ENCODE peak calls at places on chromosomes 16 and 17, in seven cellular contexts. One of them, this sample, is unnamed.

GRCh38 chr16:56606071-56606687 is 2.2 kb upstream of the MT2A start:
- DNase-seq in thoracic aorta: no peak
- DNase-seq in endothelial cell of umbilical vein: no peak
- DNase-seq in tibial artery: peak
- DNase-seq in H9: no peak
- DNase-seq in CD8-positive, alpha-beta T cell: no peak
- DNase-seq in HFFc6: no peak
- DNase-seq in this sample: no peak

GRCh38 chr17:35731932-35732805 is 730 bp downstream of the RASL10B start:
- DNase-seq in H9: peak
- DNase-seq in thoracic aorta: no peak
- DNase-seq in tibial artery: no peak
- DNase-seq in CD8-positive, alpha-beta T cell: no peak
- DNase-seq in HFFc6: no peak
- DNase-seq in endothelial cell of umbilical vein: no peak
- DNase-seq in this sample: no peak

GRCh38 chr16:68373528-68374250 is 62.9 kb downstream of the PRMT7 start:
- DNase-seq in endothelial cell of umbilical vein: no peak
- DNase-seq in CD8-positive, alpha-beta T cell: no peak
- DNase-seq in HFFc6: no peak
- DNase-seq in thoracic aorta: no peak
- DNase-seq in tibial artery: no peak
- DNase-seq in H9: no peak
- DNase-seq in this sample: no peak

GRCh38 chr16:19502395-19503131 is 19.3 kb downstream of the GDE1 start:
- DNase-seq in tibial artery: peak
- DNase-seq in CD8-positive, alpha-beta T cell: peak
- DNase-seq in H9: peak
- DNase-seq in endothelial cell of umbilical vein: peak
- DNase-seq in thoracic aorta: no peak
- DNase-seq in HFFc6: peak
- DNase-seq in this sample: peak

GRCh38 chr16:31200821-31201510 is 1.6 kb downstream of the PYCARD start:
- DNase-seq in endothelial cell of umbilical vein: no peak
- DNase-seq in CD8-positive, alpha-beta T cell: peak
- DNase-seq in HFFc6: peak
- DNase-seq in thoracic aorta: no peak
- DNase-seq in H9: no peak
- DNase-seq in tibial artery: no peak
- DNase-seq in this sample: no peak

GRCh38 chr17:69722518-69722917 is 308.0 kb downstream of the MAP2K6 start:
- DNase-seq in endothelial cell of umbilical vein: no peak
- DNase-seq in thoracic aorta: no peak
- DNase-seq in HFFc6: no peak
- DNase-seq in tibial artery: no peak
- DNase-seq in CD8-positive, alpha-beta T cell: no peak
- DNase-seq in H9: no peak
- DNase-seq in this sample: no peak

GRCh38 chr16:67268136-67268579 is 11.2 kb upstream of the PLEKHG4 start:
- DNase-seq in HFFc6: peak
- DNase-seq in CD8-positive, alpha-beta T cell: no peak
- DNase-seq in tibial artery: peak
- DNase-seq in thoracic aorta: no peak
- DNase-seq in endothelial cell of umbilical vein: peak
- DNase-seq in H9: peak
- DNase-seq in this sample: no peak

GRCh38 chr16:586645-587590 is 2.9 kb upstream of the RAB40C start:
- DNase-seq in CD8-positive, alpha-beta T cell: no peak
- DNase-seq in thoracic aorta: no peak
- DNase-seq in H9: no peak
- DNase-seq in tibial artery: no peak
- DNase-seq in HFFc6: no peak
- DNase-seq in endothelial cell of umbilical vein: no peak
- DNase-seq in this sample: no peak

GRCh38 chr17:44872131-44872768 is 24.6 kb downstream of the HIGD1B start:
- DNase-seq in endothelial cell of umbilical vein: peak
- DNase-seq in CD8-positive, alpha-beta T cell: no peak
- DNase-seq in H9: no peak
- DNase-seq in thoracic aorta: peak
- DNase-seq in HFFc6: no peak
- DNase-seq in tibial artery: peak
- DNase-seq in this sample: no peak

GRCh38 chr16:77219437-77219836 is 20.2 kb downstream of the SYCE1L start:
- DNase-seq in thoracic aorta: no peak
- DNase-seq in CD8-positive, alpha-beta T cell: no peak
- DNase-seq in H9: no peak
- DNase-seq in HFFc6: no peak
- DNase-seq in endothelial cell of umbilical vein: no peak
- DNase-seq in tibial artery: no peak
- DNase-seq in this sample: no peak

GRCh38 chr16:85651822-85652430 is 36.8 kb downstream of the GINS2 start:
- DNase-seq in CD8-positive, alpha-beta T cell: no peak
- DNase-seq in H9: no peak
- DNase-seq in endothelial cell of umbilical vein: no peak
- DNase-seq in HFFc6: no peak
- DNase-seq in tibial artery: no peak
- DNase-seq in thoracic aorta: no peak
- DNase-seq in this sample: no peak

GRCh38 chr16:53537591-53537990 is 34.6 kb upstream of the AKTIP start:
- DNase-seq in tibial artery: no peak
- DNase-seq in CD8-positive, alpha-beta T cell: no peak
- DNase-seq in HFFc6: no peak
- DNase-seq in thoracic aorta: no peak
- DNase-seq in H9: no peak
- DNase-seq in endothelial cell of umbilical vein: no peak
- DNase-seq in this sample: no peak

GRCh38 chr16:20136446-20136968 is 62.8 kb upstream of the GPR139 start:
- DNase-seq in CD8-positive, alpha-beta T cell: no peak
- DNase-seq in H9: no peak
- DNase-seq in endothelial cell of umbilical vein: no peak
- DNase-seq in thoracic aorta: no peak
- DNase-seq in tibial artery: no peak
- DNase-seq in HFFc6: no peak
- DNase-seq in this sample: no peak

GRCh38 chr17:60526726-60527125 is 684 bp upstream of the APPBP2 start:
- DNase-seq in thoracic aorta: no peak
- DNase-seq in CD8-positive, alpha-beta T cell: no peak
- DNase-seq in tibial artery: no peak
- DNase-seq in H9: no peak
- DNase-seq in HFFc6: no peak
- DNase-seq in endothelial cell of umbilical vein: peak
- DNase-seq in this sample: no peak

GRCh38 chr17:7747586-7747985 is 30.0 kb downstream of the DNAH2 start:
- DNase-seq in tibial artery: no peak
- DNase-seq in thoracic aorta: no peak
- DNase-seq in endothelial cell of umbilical vein: no peak
- DNase-seq in CD8-positive, alpha-beta T cell: no peak
- DNase-seq in HFFc6: peak
- DNase-seq in H9: no peak
- DNase-seq in this sample: no peak

GRCh38 chr16:20803192-20803560 is 3.1 kb downstream of the ERI2 start:
- DNase-seq in endothelial cell of umbilical vein: peak
- DNase-seq in H9: no peak
- DNase-seq in tibial artery: no peak
- DNase-seq in CD8-positive, alpha-beta T cell: no peak
- DNase-seq in thoracic aorta: no peak
- DNase-seq in HFFc6: peak
- DNase-seq in this sample: no peak

GRCh38 chr17:58534901-58535421 is 20.5 kb upstream of the MTMR4 start:
- DNase-seq in CD8-positive, alpha-beta T cell: no peak
- DNase-seq in HFFc6: peak
- DNase-seq in H9: peak
- DNase-seq in endothelial cell of umbilical vein: no peak
- DNase-seq in tibial artery: no peak
- DNase-seq in thoracic aorta: no peak
- DNase-seq in this sample: no peak

GRCh38 chr17:68035131-68035522 is 408 bp upstream of the KPNA2 start:
- DNase-seq in endothelial cell of umbilical vein: no peak
- DNase-seq in CD8-positive, alpha-beta T cell: peak
- DNase-seq in thoracic aorta: peak
- DNase-seq in HFFc6: no peak
- DNase-seq in tibial artery: peak
- DNase-seq in H9: peak
- DNase-seq in this sample: peak

GRCh38 chr16:84658690-84659089 is 10.4 kb downstream of the KLHL36 start:
- DNase-seq in thoracic aorta: no peak
- DNase-seq in endothelial cell of umbilical vein: no peak
- DNase-seq in HFFc6: no peak
- DNase-seq in tibial artery: no peak
- DNase-seq in CD8-positive, alpha-beta T cell: no peak
- DNase-seq in H9: no peak
- DNase-seq in this sample: no peak

GRCh38 chr17:2755941-2756724 is 6.7 kb upstream of the CCDC92B start:
- DNase-seq in H9: peak
- DNase-seq in CD8-positive, alpha-beta T cell: no peak
- DNase-seq in endothelial cell of umbilical vein: no peak
- DNase-seq in HFFc6: no peak
- DNase-seq in thoracic aorta: no peak
- DNase-seq in tibial artery: no peak
- DNase-seq in this sample: no peak

GRCh38 chr16:82945420-82946096 is 318.8 kb downstream of the CDH13 start:
- DNase-seq in HFFc6: no peak
- DNase-seq in endothelial cell of umbilical vein: peak
- DNase-seq in CD8-positive, alpha-beta T cell: peak
- DNase-seq in tibial artery: no peak
- DNase-seq in thoracic aorta: no peak
- DNase-seq in H9: no peak
- DNase-seq in this sample: no peak

GRCh38 chr17:80852476-80853015 is 139.1 kb upstream of the CHMP6 start:
- DNase-seq in H9: no peak
- DNase-seq in tibial artery: no peak
- DNase-seq in thoracic aorta: no peak
- DNase-seq in endothelial cell of umbilical vein: no peak
- DNase-seq in CD8-positive, alpha-beta T cell: no peak
- DNase-seq in HFFc6: no peak
- DNase-seq in this sample: no peak

GRCh38 chr17:37430051-37430591 is 23.4 kb downstream of the TADA2A start:
- DNase-seq in tibial artery: no peak
- DNase-seq in H9: no peak
- DNase-seq in thoracic aorta: no peak
- DNase-seq in endothelial cell of umbilical vein: no peak
- DNase-seq in CD8-positive, alpha-beta T cell: no peak
- DNase-seq in HFFc6: peak
- DNase-seq in this sample: no peak

GRCh38 chr17:16442594-16443389 is 27.4 kb downstream of the TRPV2 start:
- DNase-seq in thoracic aorta: no peak
- DNase-seq in HFFc6: no peak
- DNase-seq in endothelial cell of umbilical vein: no peak
- DNase-seq in tibial artery: no peak
- DNase-seq in CD8-positive, alpha-beta T cell: no peak
- DNase-seq in H9: peak
- DNase-seq in this sample: no peak

GRCh38 chr16:88799569-88800276 is 3.9 kb upstream of the CDT1 start:
- DNase-seq in tibial artery: peak
- DNase-seq in endothelial cell of umbilical vein: no peak
- DNase-seq in HFFc6: no peak
- DNase-seq in H9: peak
- DNase-seq in CD8-positive, alpha-beta T cell: no peak
- DNase-seq in thoracic aorta: no peak
- DNase-seq in this sample: no peak

DNA sequence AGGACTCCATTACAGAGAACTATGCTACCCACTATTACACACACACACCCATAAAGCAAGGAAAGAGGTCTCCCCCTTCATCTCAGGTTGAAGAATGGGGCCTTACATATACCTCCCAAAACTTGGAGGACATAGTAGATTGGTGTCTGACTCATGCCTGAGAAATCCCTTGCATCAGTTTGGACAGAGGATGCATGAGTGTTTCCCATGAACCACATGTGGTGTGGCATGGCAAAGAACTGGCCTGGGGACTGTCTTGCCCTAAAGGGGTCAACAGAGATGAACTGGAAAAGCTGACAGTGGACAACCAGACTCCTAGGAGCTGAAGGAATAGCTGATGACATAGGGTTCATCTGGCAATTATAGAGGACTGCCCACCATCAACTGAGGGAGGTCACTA is 54.0 kb downstream of the DYNLRB2 start:
- DNase-seq in tibial artery: no peak
- DNase-seq in endothelial cell of umbilical vein: no peak
- DNase-seq in thoracic aorta: no peak
- DNase-seq in CD8-positive, alpha-beta T cell: no peak
- DNase-seq in HFFc6: peak
- DNase-seq in H9: no peak
- DNase-seq in this sample: no peak
- TF ChIP-seq CTCF in tibial artery: no peak
- TF ChIP-seq CTCF in endothelial cell of umbilical vein: no peak
- TF ChIP-seq CTCF in thoracic aorta: no peak
- TF ChIP-seq CTCF in CD8-positive, alpha-beta T cell: no peak
- TF ChIP-seq CTCF in HFFc6: no peak
- TF ChIP-seq CTCF in H9: no peak
- TF ChIP-seq CTCF in this sample: no peak

DNA sequence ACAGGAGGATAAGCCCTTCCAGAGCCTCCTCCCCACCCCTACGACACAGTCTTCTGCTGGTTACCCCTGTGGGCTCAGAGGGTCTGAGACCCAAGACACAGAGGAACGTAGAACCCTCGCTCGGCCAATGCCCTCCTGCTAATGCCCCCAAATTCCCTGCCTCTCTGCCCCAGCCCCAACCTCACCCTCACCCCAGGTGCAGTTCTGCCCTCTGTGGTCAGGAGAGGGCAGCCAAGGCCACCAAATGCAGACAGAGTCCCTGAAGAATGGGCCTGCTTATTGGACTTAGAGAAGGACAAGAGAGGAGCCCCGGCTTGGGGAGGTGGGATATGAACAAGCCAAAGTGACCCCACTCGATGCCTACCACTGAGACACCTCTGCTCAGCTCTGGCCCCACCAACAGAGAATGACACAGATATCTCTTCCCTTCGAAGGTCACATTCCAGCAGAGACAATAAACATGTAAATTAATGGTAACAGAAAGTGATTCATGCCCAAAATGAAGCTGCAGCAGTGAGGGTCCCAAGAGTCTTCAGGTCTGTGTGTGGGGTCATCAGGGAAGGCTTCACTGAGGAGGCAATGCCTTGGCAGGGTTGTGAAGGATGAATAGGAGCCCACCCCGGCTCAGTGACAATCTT is 80.9 kb upstream of the CCL1 start:
- DNase-seq in H9: peak
- DNase-seq in HFFc6: no peak
- DNase-seq in thoracic aorta: no peak
- DNase-seq in tibial artery: no peak
- DNase-seq in endothelial cell of umbilical vein: no peak
- DNase-seq in CD8-positive, alpha-beta T cell: no peak
- DNase-seq in this sample: no peak
- TF ChIP-seq CTCF in H9: peak
- TF ChIP-seq CTCF in HFFc6: peak
- TF ChIP-seq CTCF in thoracic aorta: no peak
- TF ChIP-seq CTCF in tibial artery: no peak
- TF ChIP-seq CTCF in endothelial cell of umbilical vein: no peak
- TF ChIP-seq CTCF in CD8-positive, alpha-beta T cell: no peak
- TF ChIP-seq CTCF in this sample: no peak

GRCh38 chr16:5025171-5025632 is 8.5 kb downstream of the NAGPA start:
- DNase-seq in tibial artery: no peak
- DNase-seq in H9: peak
- DNase-seq in thoracic aorta: no peak
- DNase-seq in endothelial cell of umbilical vein: peak
- DNase-seq in CD8-positive, alpha-beta T cell: no peak
- DNase-seq in HFFc6: no peak
- DNase-seq in this sample: no peak
- TF ChIP-seq CTCF in tibial artery: no peak
- TF ChIP-seq CTCF in H9: peak
- TF ChIP-seq CTCF in thoracic aorta: no peak
- TF ChIP-seq CTCF in endothelial cell of umbilical vein: peak
- TF ChIP-seq CTCF in CD8-positive, alpha-beta T cell: peak
- TF ChIP-seq CTCF in HFFc6: peak
- TF ChIP-seq CTCF in this sample: no peak

GRCh38 chr17:73643012-73643845 is 1.0 kb downstream of the SDK2 start:
- DNase-seq in endothelial cell of umbilical vein: no peak
- DNase-seq in CD8-positive, alpha-beta T cell: no peak
- DNase-seq in HFFc6: no peak
- DNase-seq in H9: peak
- DNase-seq in thoracic aorta: no peak
- DNase-seq in tibial artery: no peak
- DNase-seq in this sample: no peak
- TF ChIP-seq CTCF in endothelial cell of umbilical vein: no peak
- TF ChIP-seq CTCF in CD8-positive, alpha-beta T cell: no peak
- TF ChIP-seq CTCF in HFFc6: no peak
- TF ChIP-seq CTCF in H9: peak
- TF ChIP-seq CTCF in thoracic aorta: peak
- TF ChIP-seq CTCF in tibial artery: no peak
- TF ChIP-seq CTCF in this sample: no peak

This sample was measured in breast epithelium.